ENCODE peak calls at places on chromosome 4, in five cellular contexts. One of them, this sample, is unnamed.

GRCh38 chr4:121674696-121675095 is 22.1 kb downstream of the ANXA5 start:
- DNase-seq in HuH-7.5: no peak
- DNase-seq in ureter: no peak
- DNase-seq in psoas muscle: no peak
- DNase-seq in foreskin fibroblast: no peak
- DNase-seq in this sample: no peak

GRCh38 chr4:9979101-9979815 is 42.0 kb downstream of the SLC2A9 start:
- DNase-seq in foreskin fibroblast: no peak
- DNase-seq in psoas muscle: no peak
- DNase-seq in ureter: peak; percentile 13
- DNase-seq in HuH-7.5: no peak
- DNase-seq in this sample: no peak

GRCh38 chr4:176664964-176665363 is 127.8 kb downstream of the VEGFC start:
- DNase-seq in psoas muscle: no peak
- DNase-seq in HuH-7.5: no peak
- DNase-seq in foreskin fibroblast: no peak
- DNase-seq in ureter: no peak
- DNase-seq in this sample: no peak

GRCh38 chr4:155590751-155591150 is 75.9 kb upstream of the GUCY1A1 start:
- DNase-seq in foreskin fibroblast: no peak
- DNase-seq in HuH-7.5: no peak
- DNase-seq in ureter: no peak
- DNase-seq in psoas muscle: no peak
- DNase-seq in this sample: no peak

GRCh38 chr4:17368408-17368807 is 143.5 kb downstream of the QDPR start:
- DNase-seq in psoas muscle: no peak
- DNase-seq in ureter: no peak
- DNase-seq in HuH-7.5: no peak
- DNase-seq in foreskin fibroblast: no peak
- DNase-seq in this sample: no peak

GRCh38 chr4:149166886-149167285 is 648.8 kb downstream of the IQCM start:
- DNase-seq in ureter: no peak
- DNase-seq in psoas muscle: no peak
- DNase-seq in foreskin fibroblast: no peak
- DNase-seq in HuH-7.5: no peak
- DNase-seq in this sample: no peak

GRCh38 chr4:169212981-169213380 is 57.8 kb downstream of the SH3RF1 start:
- DNase-seq in ureter: no peak
- DNase-seq in HuH-7.5: no peak
- DNase-seq in psoas muscle: no peak
- DNase-seq in foreskin fibroblast: no peak
- DNase-seq in this sample: no peak

GRCh38 chr4:54100607-54101189 is 735 bp downstream of the GSX2 start:
- DNase-seq in HuH-7.5: no peak
- DNase-seq in psoas muscle: peak; percentile 53
- DNase-seq in foreskin fibroblast: peak; percentile 50
- DNase-seq in ureter: no peak
- DNase-seq in this sample: no peak

GRCh38 chr4:147492761-147493160 is 11.9 kb downstream of the EDNRA start:
- DNase-seq in HuH-7.5: no peak
- DNase-seq in psoas muscle: no peak
- DNase-seq in ureter: no peak
- DNase-seq in foreskin fibroblast: peak; percentile 76
- DNase-seq in this sample: no peak

GRCh38 chr4:16684083-16684482 is 214.4 kb downstream of the LDB2 start:
- DNase-seq in ureter: no peak
- DNase-seq in psoas muscle: no peak
- DNase-seq in foreskin fibroblast: peak; percentile 84
- DNase-seq in HuH-7.5: no peak
- DNase-seq in this sample: no peak

GRCh38 chr4:15250021-15250441 is 177.8 kb upstream of the C1QTNF7 start:
- DNase-seq in psoas muscle: no peak
- DNase-seq in ureter: no peak
- DNase-seq in HuH-7.5: no peak
- DNase-seq in foreskin fibroblast: peak; percentile 44
- DNase-seq in this sample: no peak

GRCh38 chr4:150501983-150502382 is 80.0 kb upstream of the MAB21L2 start:
- DNase-seq in psoas muscle: no peak
- DNase-seq in HuH-7.5: no peak
- DNase-seq in ureter: no peak
- DNase-seq in foreskin fibroblast: peak; percentile 64
- DNase-seq in this sample: no peak

GRCh38 chr4:86939737-86940141 is 4.9 kb downstream of the AFF1 start:
- DNase-seq in ureter: no peak
- DNase-seq in foreskin fibroblast: no peak
- DNase-seq in HuH-7.5: no peak
- DNase-seq in psoas muscle: no peak
- DNase-seq in this sample: no peak

GRCh38 chr4:169383724-169384123 is 113.0 kb upstream of the SH3RF1 start:
- DNase-seq in ureter: no peak
- DNase-seq in foreskin fibroblast: peak; percentile 84
- DNase-seq in psoas muscle: no peak
- DNase-seq in HuH-7.5: no peak
- DNase-seq in this sample: no peak

GRCh38 chr4:41670530-41670929 is 78.0 kb downstream of the PHOX2B start:
- DNase-seq in psoas muscle: no peak
- DNase-seq in ureter: no peak
- DNase-seq in foreskin fibroblast: no peak
- DNase-seq in HuH-7.5: no peak
- DNase-seq in this sample: no peak

GRCh38 chr4:140012688-140013087 is 141.3 kb downstream of the MAML3 start:
- DNase-seq in ureter: peak; percentile 75
- DNase-seq in psoas muscle: peak; percentile 60
- DNase-seq in HuH-7.5: peak; percentile 25
- DNase-seq in foreskin fibroblast: peak; percentile 90
- DNase-seq in this sample: peak; percentile 32

GRCh38 chr4:74675673-74676279 is 118.5 kb downstream of the BTC start:
- DNase-seq in ureter: no peak
- DNase-seq in foreskin fibroblast: peak; percentile 85
- DNase-seq in HuH-7.5: no peak
- DNase-seq in psoas muscle: no peak
- DNase-seq in this sample: no peak

GRCh38 chr4:57233391-57233790 is 123.2 kb upstream of the IGFBP7 start:
- DNase-seq in psoas muscle: no peak
- DNase-seq in foreskin fibroblast: peak; percentile 68
- DNase-seq in ureter: no peak
- DNase-seq in HuH-7.5: no peak
- DNase-seq in this sample: no peak

GRCh38 chr4:22434895-22435294 is 81.0 kb downstream of the ADGRA3 start:
- DNase-seq in ureter: no peak
- DNase-seq in HuH-7.5: peak; percentile 24
- DNase-seq in foreskin fibroblast: peak; percentile 71
- DNase-seq in psoas muscle: no peak
- DNase-seq in this sample: no peak

GRCh38 chr4:102862016-102862415 is 6.8 kb upstream of the CISD2 start:
- DNase-seq in HuH-7.5: no peak
- DNase-seq in foreskin fibroblast: no peak
- DNase-seq in psoas muscle: no peak
- DNase-seq in ureter: no peak
- DNase-seq in this sample: no peak

GRCh38 chr4:1567808-1568581 is 116.1 kb downstream of the FAM53A start:
- DNase-seq in ureter: no peak
- DNase-seq in psoas muscle: peak; percentile 42
- DNase-seq in HuH-7.5: no peak
- DNase-seq in foreskin fibroblast: no peak
- DNase-seq in this sample: no peak

This sample was measured in stimulated activated CD4-positive, alpha-beta T cell treated with anti-CD3 and anti-CD28 coated beads, Interleukin-12 subunit alpha, Interleukin-12 subunit beta, amount 100 ng/mL, for 24 hours.